ENCODE peak calls at places on chromosomes 5 and 9, in five cellular contexts. One of them, this sample, is unnamed.

GRCh38 chr5:149039501-149039900 is 23.4 kb downstream of the SH3TC2 start:
- DNase-seq in neuronal stem cell: no peak
- DNase-seq in H9: no peak
- DNase-seq in H1: no peak
- DNase-seq in trophoblast cell: no peak
- DNase-seq in this sample: no peak

GRCh38 chr9:34994429-34995287 is 5.1 kb downstream of the DNAJB5 start:
- DNase-seq in trophoblast cell: peak
- DNase-seq in H1: no peak
- DNase-seq in H9: peak
- DNase-seq in neuronal stem cell: no peak
- DNase-seq in this sample: peak

GRCh38 chr5:178577376-178577839 is 12.8 kb downstream of the COL23A1 start:
- DNase-seq in H1: no peak
- DNase-seq in H9: peak
- DNase-seq in neuronal stem cell: peak
- DNase-seq in trophoblast cell: no peak
- DNase-seq in this sample: no peak

GRCh38 chr5:124748687-124749594 is 2.5 kb upstream of the ZNF608 start:
- DNase-seq in H1: no peak
- DNase-seq in neuronal stem cell: peak
- DNase-seq in H9: peak
- DNase-seq in trophoblast cell: peak
- DNase-seq in this sample: peak

GRCh38 chr5:134114886-134115805 is 665 bp downstream of the TCF7 start:
- DNase-seq in neuronal stem cell: no peak
- DNase-seq in trophoblast cell: no peak
- DNase-seq in H1: no peak
- DNase-seq in H9: peak
- DNase-seq in this sample: no peak

GRCh38 chr9:131420913-131421312 is 27.0 kb downstream of the PRRC2B start:
- DNase-seq in H1: no peak
- DNase-seq in H9: no peak
- DNase-seq in neuronal stem cell: no peak
- DNase-seq in trophoblast cell: peak
- DNase-seq in this sample: peak

GRCh38 chr5:119207105-119207504 is 136.2 kb downstream of the DMXL1 start:
- DNase-seq in H1: no peak
- DNase-seq in trophoblast cell: no peak
- DNase-seq in H9: no peak
- DNase-seq in neuronal stem cell: no peak
- DNase-seq in this sample: no peak

GRCh38 chr5:149719666-149720065 is 10.4 kb upstream of the PPARGC1B start:
- DNase-seq in H1: no peak
- DNase-seq in trophoblast cell: no peak
- DNase-seq in H9: no peak
- DNase-seq in neuronal stem cell: no peak
- DNase-seq in this sample: no peak

GRCh38 chr5:65867509-65868195 is 58.7 kb upstream of the ERBIN start:
- DNase-seq in H9: no peak
- DNase-seq in trophoblast cell: peak
- DNase-seq in H1: no peak
- DNase-seq in neuronal stem cell: no peak
- DNase-seq in this sample: peak

GRCh38 chr5:1406681-1407640 is 38.3 kb downstream of the SLC6A3 start:
- DNase-seq in neuronal stem cell: no peak
- DNase-seq in trophoblast cell: no peak
- DNase-seq in H9: no peak
- DNase-seq in H1: no peak
- DNase-seq in this sample: no peak

GRCh38 chr9:14238518-14238917 is 75.4 kb downstream of the NFIB start:
- DNase-seq in neuronal stem cell: peak
- DNase-seq in H1: no peak
- DNase-seq in H9: peak
- DNase-seq in trophoblast cell: peak
- DNase-seq in this sample: peak

GRCh38 chr9:96441798-96442445 is 8.0 kb upstream of the HABP4 start:
- DNase-seq in neuronal stem cell: no peak
- DNase-seq in trophoblast cell: no peak
- DNase-seq in H9: no peak
- DNase-seq in H1: no peak
- DNase-seq in this sample: peak

GRCh38 chr5:109769597-109770291 is 80.0 kb downstream of the MAN2A1 start:
- DNase-seq in trophoblast cell: no peak
- DNase-seq in H1: no peak
- DNase-seq in neuronal stem cell: no peak
- DNase-seq in H9: no peak
- DNase-seq in this sample: no peak

GRCh38 chr5:144390133-144390532 is 219.5 kb downstream of the KCTD16 start:
- DNase-seq in H1: peak
- DNase-seq in neuronal stem cell: no peak
- DNase-seq in trophoblast cell: no peak
- DNase-seq in H9: peak
- DNase-seq in this sample: peak

GRCh38 chr5:163079618-163080017 is 357.8 kb upstream of the CCNG1 start:
- DNase-seq in neuronal stem cell: no peak
- DNase-seq in H9: no peak
- DNase-seq in trophoblast cell: no peak
- DNase-seq in H1: no peak
- DNase-seq in this sample: no peak

GRCh38 chr9:32854271-32854670 is 70.9 kb downstream of the TMEM215 start:
- DNase-seq in H9: no peak
- DNase-seq in H1: no peak
- DNase-seq in trophoblast cell: no peak
- DNase-seq in neuronal stem cell: no peak
- DNase-seq in this sample: no peak

GRCh38 chr5:71829206-71829605 is 110.1 kb downstream of the CARTPT start:
- DNase-seq in trophoblast cell: no peak
- DNase-seq in H1: no peak
- DNase-seq in neuronal stem cell: no peak
- DNase-seq in H9: no peak
- DNase-seq in this sample: no peak

GRCh38 chr9:122386316-122386872 is 15.6 kb downstream of the PTGS1 start:
- DNase-seq in H1: no peak
- DNase-seq in trophoblast cell: no peak
- DNase-seq in neuronal stem cell: no peak
- DNase-seq in H9: no peak
- DNase-seq in this sample: no peak

GRCh38 chr5:110251366-110251765 is 475.1 kb downstream of the TMEM232 start:
- DNase-seq in neuronal stem cell: no peak
- DNase-seq in H1: no peak
- DNase-seq in trophoblast cell: no peak
- DNase-seq in H9: no peak
- DNase-seq in this sample: no peak

GRCh38 chr5:141623197-141623596 is 4.4 kb upstream of the DIAPH1 start:
- DNase-seq in trophoblast cell: no peak
- DNase-seq in H9: no peak
- DNase-seq in neuronal stem cell: no peak
- DNase-seq in H1: no peak
- DNase-seq in this sample: no peak

GRCh38 chr9:95024097-95024671 is 293.3 kb downstream of the FANCC start:
- DNase-seq in trophoblast cell: no peak
- DNase-seq in H9: peak
- DNase-seq in neuronal stem cell: no peak
- DNase-seq in H1: no peak
- DNase-seq in this sample: no peak

GRCh38 chr5:35861718-35862117 is 5.0 kb downstream of the IL7R start:
- DNase-seq in H9: no peak
- DNase-seq in H1: no peak
- DNase-seq in trophoblast cell: peak
- DNase-seq in neuronal stem cell: no peak
- DNase-seq in this sample: peak

GRCh38 chr9:114371343-114371985 is 16.3 kb downstream of the AKNA start:
- DNase-seq in H1: no peak
- DNase-seq in trophoblast cell: no peak
- DNase-seq in H9: no peak
- DNase-seq in neuronal stem cell: no peak
- DNase-seq in this sample: no peak

GRCh38 chr5:181149806-181150733 is 2.7 kb downstream of the OR2V2 start:
- DNase-seq in trophoblast cell: no peak
- DNase-seq in neuronal stem cell: no peak
- DNase-seq in H1: no peak
- DNase-seq in H9: no peak
- DNase-seq in this sample: no peak

GRCh38 chr5:95114902-95115301 is 170.0 kb downstream of the MCTP1 start:
- DNase-seq in H1: no peak
- DNase-seq in neuronal stem cell: no peak
- DNase-seq in trophoblast cell: no peak
- DNase-seq in H9: no peak
- DNase-seq in this sample: no peak

GRCh38 chr5:19771174-19771835 is 216.7 kb downstream of the CDH18 start:
- DNase-seq in H1: no peak
- DNase-seq in trophoblast cell: no peak
- DNase-seq in H9: no peak
- DNase-seq in neuronal stem cell: no peak
- DNase-seq in this sample: peak

GRCh38 chr9:16484744-16485143 is 385.7 kb downstream of the BNC2 start:
- DNase-seq in H9: no peak
- DNase-seq in trophoblast cell: no peak
- DNase-seq in neuronal stem cell: no peak
- DNase-seq in H1: no peak
- DNase-seq in this sample: peak

DNA sequence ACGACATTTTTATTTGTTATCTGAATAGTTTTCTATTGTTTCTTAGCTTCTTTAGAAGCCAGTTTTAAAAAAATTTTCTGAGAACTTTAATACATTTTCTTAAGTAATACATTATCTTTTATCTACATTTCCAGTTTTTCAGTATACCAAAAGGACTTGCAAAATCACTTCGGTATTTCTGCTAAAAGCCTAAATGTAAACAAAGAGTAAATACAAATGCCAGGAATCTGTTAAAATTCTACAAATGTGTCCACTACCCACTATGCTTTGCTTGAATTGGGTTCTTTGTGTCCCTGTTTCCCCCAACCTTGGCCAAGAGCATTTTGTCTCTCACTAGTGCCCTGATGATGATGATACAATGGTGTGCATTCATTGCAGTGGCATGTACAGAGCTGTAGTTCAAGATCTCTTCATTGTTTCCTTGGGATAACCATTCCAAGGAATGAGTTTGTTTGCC is 611.2 kb downstream of the NR2F1-AS1 start:
- DNase-seq in neuronal stem cell: no peak
- DNase-seq in trophoblast cell: peak
- DNase-seq in H9: no peak
- DNase-seq in H1: no peak
- DNase-seq in this sample: peak
- H2BK12ac ChIP-seq in neuronal stem cell: no peak
- H2BK12ac ChIP-seq in trophoblast cell: no peak
- H2BK12ac ChIP-seq in H9: no peak
- H2BK12ac ChIP-seq in H1: no peak
- H2BK12ac ChIP-seq in this sample: no peak

DNA sequence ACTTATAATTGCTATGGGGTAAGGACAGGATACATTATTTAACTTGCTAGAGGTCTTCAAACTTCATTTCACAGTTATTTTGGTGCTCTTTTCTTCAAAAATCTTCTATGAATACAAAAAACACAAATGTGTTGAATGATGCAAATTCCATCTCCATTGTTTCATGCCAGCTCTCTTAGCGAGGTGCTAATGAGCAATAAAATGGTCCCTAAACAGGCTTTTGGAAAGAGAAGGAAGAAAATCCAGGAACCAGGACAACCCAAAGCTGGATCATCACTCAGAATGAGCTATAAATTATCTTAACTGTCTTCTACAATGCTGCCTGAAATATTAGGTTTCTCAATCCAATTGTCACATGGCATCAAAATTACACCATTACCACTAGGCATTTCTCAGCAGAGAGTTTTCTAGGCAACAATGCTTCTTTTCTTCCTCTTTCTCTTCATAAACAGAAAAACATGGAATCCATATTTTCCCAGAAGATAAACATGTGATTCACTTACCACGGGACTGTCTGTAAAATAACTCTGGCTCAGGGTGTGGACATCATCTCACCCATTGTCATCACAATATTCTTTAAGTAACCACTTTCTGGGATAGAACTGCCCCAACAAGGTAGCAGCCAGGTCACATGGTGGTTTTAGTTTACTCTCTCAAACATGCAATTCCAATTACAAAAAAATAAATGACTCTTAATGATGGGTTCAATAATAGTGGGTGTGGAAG is 249.4 kb downstream of the NPR3 start:
- DNase-seq in H1: no peak
- DNase-seq in trophoblast cell: no peak
- DNase-seq in H9: no peak
- DNase-seq in neuronal stem cell: no peak
- DNase-seq in this sample: no peak
- H3K4me2 ChIP-seq in H1: no peak
- H3K4me2 ChIP-seq in trophoblast cell: no peak
- H3K4me2 ChIP-seq in H9: no peak
- H3K4me2 ChIP-seq in neuronal stem cell: no peak
- H3K4me2 ChIP-seq in this sample: no peak

DNA sequence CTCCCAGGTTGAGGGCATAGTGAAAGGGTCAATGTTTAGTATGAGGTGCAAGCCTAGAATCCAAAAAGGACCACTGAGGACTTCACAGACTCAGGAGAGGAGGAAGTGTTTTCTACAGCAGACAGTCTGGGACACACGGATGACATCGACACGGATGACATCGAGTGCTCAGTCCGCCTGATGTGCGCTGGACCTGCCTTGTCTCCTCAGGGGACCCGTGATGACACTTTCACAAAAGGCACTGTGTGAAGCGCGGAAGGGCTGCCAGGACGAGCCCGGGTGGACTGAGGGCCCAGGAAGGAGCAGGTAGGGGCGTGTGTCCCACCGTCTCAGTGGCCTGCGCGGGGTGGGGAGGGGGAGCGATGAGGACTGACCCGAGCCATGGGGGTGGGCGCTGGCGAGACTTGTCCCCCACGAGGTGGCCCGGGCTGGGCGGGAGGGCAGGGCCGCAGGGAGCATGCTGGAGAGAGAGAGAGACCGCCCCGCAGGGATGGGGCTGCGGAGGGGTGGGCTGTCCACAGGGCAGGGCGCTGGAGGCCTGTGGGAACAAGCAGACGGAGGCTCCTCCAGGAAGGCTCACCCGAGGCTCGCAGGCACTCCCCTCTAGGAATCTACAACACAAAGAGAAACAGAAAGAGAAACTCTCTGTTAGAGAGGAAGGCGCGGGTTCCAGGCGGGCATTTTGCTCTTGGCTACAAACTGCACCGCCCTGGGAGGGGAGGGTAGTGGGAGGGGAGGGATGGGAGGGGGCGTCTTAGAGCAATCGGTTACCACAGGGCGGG is 54.9 kb downstream of the USP20 start:
- DNase-seq in H9: peak
- DNase-seq in trophoblast cell: no peak
- DNase-seq in H1: peak
- DNase-seq in neuronal stem cell: no peak
- DNase-seq in this sample: no peak
- H2AK5ac ChIP-seq in H9: no peak
- H2AK5ac ChIP-seq in trophoblast cell: no peak
- H2AK5ac ChIP-seq in H1: peak
- H2AK5ac ChIP-seq in neuronal stem cell: peak
- H2AK5ac ChIP-seq in this sample: no peak

DNA sequence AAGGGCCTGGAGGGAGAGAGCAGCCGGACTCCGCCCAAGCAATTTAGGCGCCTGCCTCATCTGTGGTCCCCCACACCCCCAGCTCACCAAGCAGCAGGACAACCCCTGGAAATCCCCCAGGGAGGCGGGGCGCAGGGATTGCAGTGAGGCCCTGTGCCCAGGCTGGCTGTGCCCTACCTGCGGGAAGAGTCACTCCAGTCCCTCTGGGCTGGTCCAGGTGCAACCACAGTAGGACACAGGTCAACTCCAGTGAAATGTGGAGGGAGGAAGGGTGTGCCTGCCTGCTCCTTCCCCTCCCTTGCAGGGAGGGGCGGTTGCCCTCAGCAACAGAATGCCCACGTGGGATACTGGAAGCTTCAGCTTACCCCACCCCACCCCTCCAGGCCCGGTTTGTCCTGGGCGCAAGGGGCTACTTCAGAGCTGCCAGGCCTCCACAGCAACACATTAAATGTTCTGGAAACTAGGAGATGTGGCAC is 22.7 kb downstream of the ABO start:
- DNase-seq in H9: no peak
- DNase-seq in neuronal stem cell: no peak
- DNase-seq in H1: no peak
- DNase-seq in trophoblast cell: no peak
- DNase-seq in this sample: no peak
- H2BK12ac ChIP-seq in H9: no peak
- H2BK12ac ChIP-seq in neuronal stem cell: no peak
- H2BK12ac ChIP-seq in H1: no peak
- H2BK12ac ChIP-seq in trophoblast cell: no peak
- H2BK12ac ChIP-seq in this sample: no peak

This sample was measured in mesenchymal stem cell.